ENCODE peak calls at places on chromosomes 13 and 19, in eight cellular contexts. L is non-pigmented ciliary epithelial cell; I is foreskin keratinocyte; W is iPS DF 6.9; F is lower leg skin; C is CD4-positive, alpha-beta T cell; O is neural crest cell; D is NCI-H1694 treated with DMSO at 0.1 percent for 48 hours. J is an unnamed sample.

GRCh38 chr19:42206871-42207755 is 10.4 kb downstream of the DEDD2 start:
- DNase-seq in L (no peak), I (peak), W (no peak), F (no peak), C (no peak), O (no peak), D (no peak), J (no peak)

GRCh38 chr19:13705928-13706447 is 58.3 kb upstream of the MRI1 start:
- DNase-seq in L (no peak), I (no peak), W (no peak), F (no peak), C (no peak), O (no peak), D (no peak), J (no peak)

GRCh38 chr13:111037838-111038397 is 77.2 kb upstream of the ARHGEF7 start:
- DNase-seq in L (no peak), I (no peak), W (no peak), F (peak), C (no peak), O (no peak), D (no peak), J (no peak)

GRCh38 chr13:103883698-103884097 is 817.5 kb upstream of the SLC10A2 start:
- DNase-seq in L (no peak), I (peak), W (no peak), F (no peak), C (no peak), O (no peak), D (no peak), J (no peak)

GRCh38 chr13:111115051-111115840 is at the start of gene ARHGEF7:
- DNase-seq in L (no peak), I (no peak), W (no peak), F (peak), C (no peak), O (peak), D (no peak), J (no peak)

GRCh38 chr19:32130241-32130753 is 215.1 kb upstream of the ZNF507 start:
- DNase-seq in L (no peak), I (no peak), W (no peak), F (no peak), C (no peak), O (no peak), D (no peak), J (no peak)

GRCh38 chr13:97953376-97953970 is at the start of gene IPO5:
- DNase-seq in L (no peak), I (no peak), W (no peak), F (peak), C (no peak), O (no peak), D (no peak), J (no peak)

GRCh38 chr13:20749377-20749776 is 24.4 kb downstream of the EEF1AKMT1 start:
- DNase-seq in L (no peak), I (no peak), W (no peak), F (no peak), C (no peak), O (no peak), D (no peak), J (no peak)